ENCODE peak calls at places on chromosomes 1 and 21, in six cellular contexts. One of them, this sample, is unnamed.

GRCh38 chr1:77313491-77313890 is 31.7 kb downstream of the AK5 start:
- ATAC-seq in upper lobe of left lung: peak; percentile 44
- ATAC-seq in GM12878: peak; percentile 89
- ATAC-seq in K562: peak; percentile 94
- ATAC-seq in HepG2: peak; percentile 100
- ATAC-seq in A549: peak; percentile 91
- ATAC-seq in this sample: no peak

GRCh38 chr1:155329980-155330598 is 9.4 kb downstream of the RUSC1 start:
- ATAC-seq in GM12878: no peak
- ATAC-seq in HepG2: no peak
- ATAC-seq in A549: no peak
- ATAC-seq in K562: no peak
- ATAC-seq in upper lobe of left lung: no peak
- ATAC-seq in this sample: no peak

GRCh38 chr1:7576946-7577657 is 194.0 kb upstream of the VAMP3 start:
- ATAC-seq in HepG2: peak; percentile 55
- ATAC-seq in GM12878: no peak
- ATAC-seq in A549: peak; percentile 63
- ATAC-seq in K562: peak; percentile 82
- ATAC-seq in upper lobe of left lung: no peak
- ATAC-seq in this sample: no peak

GRCh38 chr1:184677344-184677743 is 77.3 kb downstream of the EDEM3 start:
- ATAC-seq in upper lobe of left lung: no peak
- ATAC-seq in HepG2: no peak
- ATAC-seq in K562: no peak
- ATAC-seq in A549: no peak
- ATAC-seq in GM12878: no peak
- ATAC-seq in this sample: no peak

GRCh38 chr1:31556481-31557006 is 19.8 kb upstream of the TINAGL1 start:
- ATAC-seq in HepG2: no peak
- ATAC-seq in A549: no peak
- ATAC-seq in K562: no peak
- ATAC-seq in upper lobe of left lung: no peak
- ATAC-seq in GM12878: peak; percentile 52
- ATAC-seq in this sample: no peak

GRCh38 chr1:86706018-86706417 is 1.6 kb downstream of the SH3GLB1 start:
- ATAC-seq in HepG2: no peak
- ATAC-seq in GM12878: no peak
- ATAC-seq in K562: no peak
- ATAC-seq in upper lobe of left lung: no peak
- ATAC-seq in A549: no peak
- ATAC-seq in this sample: no peak

GRCh38 chr21:29145837-29146453 is 15.5 kb downstream of the MAP3K7CL start:
- ATAC-seq in K562: no peak
- ATAC-seq in HepG2: no peak
- ATAC-seq in A549: no peak
- ATAC-seq in GM12878: no peak
- ATAC-seq in upper lobe of left lung: no peak
- ATAC-seq in this sample: peak; percentile 67

GRCh38 chr1:9842781-9843575 is 19.2 kb upstream of the CLSTN1 start:
- ATAC-seq in HepG2: peak; percentile 40
- ATAC-seq in upper lobe of left lung: no peak
- ATAC-seq in A549: no peak
- ATAC-seq in K562: no peak
- ATAC-seq in GM12878: no peak
- ATAC-seq in this sample: no peak

GRCh38 chr1:8681317-8681650 is 136.2 kb downstream of the RERE start:
- ATAC-seq in K562: no peak
- ATAC-seq in HepG2: peak; percentile 75
- ATAC-seq in A549: no peak
- ATAC-seq in upper lobe of left lung: no peak
- ATAC-seq in GM12878: peak; percentile 53
- ATAC-seq in this sample: no peak

GRCh38 chr1:172417552-172417951 is 2.9 kb upstream of the C1orf105 start:
- ATAC-seq in upper lobe of left lung: no peak
- ATAC-seq in GM12878: no peak
- ATAC-seq in A549: no peak
- ATAC-seq in HepG2: no peak
- ATAC-seq in K562: no peak
- ATAC-seq in this sample: no peak

GRCh38 chr1:23692308-23692871 is 784 bp downstream of the RPL11 start:
- ATAC-seq in HepG2: no peak
- ATAC-seq in upper lobe of left lung: no peak
- ATAC-seq in GM12878: peak; percentile 11
- ATAC-seq in K562: peak; percentile 33
- ATAC-seq in A549: peak; percentile 7
- ATAC-seq in this sample: no peak

GRCh38 chr1:160117709-160118183 is 2.2 kb downstream of the ATP1A2 start:
- ATAC-seq in GM12878: no peak
- ATAC-seq in upper lobe of left lung: peak; percentile 49
- ATAC-seq in HepG2: no peak
- ATAC-seq in A549: peak; percentile 41
- ATAC-seq in K562: no peak
- ATAC-seq in this sample: peak; percentile 72

GRCh38 chr1:6783956-6784559 is 1.2 kb upstream of the CAMTA1 start:
- ATAC-seq in HepG2: peak; percentile 4
- ATAC-seq in K562: peak; percentile 1
- ATAC-seq in GM12878: peak; percentile 0
- ATAC-seq in upper lobe of left lung: peak; percentile 7
- ATAC-seq in A549: peak; percentile 2
- ATAC-seq in this sample: peak; percentile 1

GRCh38 chr1:72564749-72565148 is 282.4 kb upstream of the NEGR1 start:
- ATAC-seq in GM12878: no peak
- ATAC-seq in HepG2: no peak
- ATAC-seq in A549: no peak
- ATAC-seq in upper lobe of left lung: no peak
- ATAC-seq in K562: no peak
- ATAC-seq in this sample: no peak

GRCh38 chr1:247531937-247532336 is 4.3 kb downstream of the OR2C3 start:
- ATAC-seq in HepG2: peak; percentile 40
- ATAC-seq in A549: no peak
- ATAC-seq in GM12878: no peak
- ATAC-seq in upper lobe of left lung: no peak
- ATAC-seq in K562: peak; percentile 80
- ATAC-seq in this sample: no peak

DNA sequence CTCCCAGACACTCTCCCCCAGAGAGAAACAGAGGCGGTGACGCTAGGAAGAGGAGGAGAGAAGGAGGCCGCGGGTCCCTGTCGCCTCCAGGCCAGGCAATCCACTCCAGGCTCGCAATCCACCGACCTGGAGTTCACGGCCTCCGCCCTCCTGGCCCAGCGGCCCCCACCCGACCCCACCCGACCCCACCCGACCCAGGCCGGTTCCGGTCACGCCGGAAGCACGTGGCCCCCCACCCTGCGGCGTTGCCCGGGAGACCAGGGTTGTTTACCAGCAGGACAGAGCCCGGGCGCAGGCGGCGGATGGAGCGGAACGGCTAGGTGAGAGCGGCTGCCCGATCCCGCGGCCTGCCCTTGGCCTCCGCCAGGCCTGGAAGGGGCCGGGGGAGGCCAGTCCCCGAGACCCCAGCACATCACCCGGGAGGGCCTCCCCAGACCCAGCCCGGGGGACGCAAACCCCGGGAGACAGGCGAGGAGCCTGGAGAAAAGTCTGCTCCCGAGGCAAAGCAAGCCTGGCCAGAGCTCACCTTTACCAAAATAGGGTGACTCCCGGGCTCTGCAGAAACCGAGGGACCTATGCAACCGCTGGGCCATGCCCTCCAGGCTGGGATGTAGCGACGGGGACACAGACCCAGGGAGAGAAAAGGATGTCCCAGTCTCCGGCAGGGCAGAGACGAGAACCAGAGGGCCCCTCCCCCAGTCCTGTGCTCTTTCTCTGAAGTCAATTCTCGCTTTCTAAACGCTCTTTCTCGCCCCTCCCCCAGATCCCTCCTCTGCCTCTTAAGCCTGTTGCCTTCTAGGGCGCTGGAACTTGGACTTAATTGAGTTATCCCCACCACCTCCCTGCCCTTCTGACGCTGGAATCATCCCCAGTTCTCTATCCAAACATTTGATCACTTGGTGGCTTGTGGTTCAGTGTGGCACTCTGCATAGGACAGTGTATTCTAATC is at the start of the genes PLA2G2C and UBXN10:
- ATAC-seq in GM12878: peak; percentile 71
- ATAC-seq in A549: no peak
- ATAC-seq in upper lobe of left lung: peak; percentile 81
- ATAC-seq in HepG2: peak; percentile 69
- ATAC-seq in K562: peak; percentile 84
- ATAC-seq in this sample: peak; percentile 81
- H3K4me3 ChIP-seq in GM12878: peak within 1 kb of the TSS; percentile 60
- H3K4me3 ChIP-seq in A549: no peak within 1 kb of the TSS
- H3K4me3 ChIP-seq in upper lobe of left lung: peak within 1 kb of the TSS; percentile 61
- H3K4me3 ChIP-seq in HepG2: peak within 1 kb of the TSS; percentile 51
- H3K4me3 ChIP-seq in K562: peak within 1 kb of the TSS; percentile 74
- H3K4me3 ChIP-seq in this sample: peak within 1 kb of the TSS; percentile 80

DNA sequence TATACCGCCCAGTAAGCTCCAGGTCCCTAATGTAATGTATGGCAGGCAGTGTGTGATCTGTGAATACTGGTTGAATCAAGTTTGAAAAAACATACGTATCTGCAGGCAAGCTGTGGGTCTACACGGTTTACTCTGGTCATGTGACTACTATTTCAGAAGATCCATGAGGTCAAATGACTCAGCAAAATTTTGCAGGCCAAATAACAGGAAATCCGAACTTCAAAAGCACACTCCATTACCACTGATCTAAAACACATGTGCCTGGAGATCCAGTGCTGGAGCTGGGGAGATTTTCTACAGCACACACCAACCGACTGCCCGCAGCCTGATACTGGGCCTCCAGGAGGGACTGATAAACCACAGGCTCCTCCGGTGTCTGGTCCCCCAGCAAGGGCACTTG is 64.5 kb upstream of the SLC44A3 start:
- ATAC-seq in K562: peak; percentile 69
- ATAC-seq in GM12878: no peak
- ATAC-seq in upper lobe of left lung: peak; percentile 87
- ATAC-seq in HepG2: peak; percentile 65
- ATAC-seq in A549: no peak
- ATAC-seq in this sample: peak; percentile 77
- TF ChIP-seq EP300 in K562: no peak
- TF ChIP-seq EP300 in GM12878: no peak
- TF ChIP-seq EP300 in upper lobe of left lung: no peak
- TF ChIP-seq EP300 in HepG2: no peak
- TF ChIP-seq EP300 in A549: no peak
- TF ChIP-seq EP300 in this sample: no peak

DNA sequence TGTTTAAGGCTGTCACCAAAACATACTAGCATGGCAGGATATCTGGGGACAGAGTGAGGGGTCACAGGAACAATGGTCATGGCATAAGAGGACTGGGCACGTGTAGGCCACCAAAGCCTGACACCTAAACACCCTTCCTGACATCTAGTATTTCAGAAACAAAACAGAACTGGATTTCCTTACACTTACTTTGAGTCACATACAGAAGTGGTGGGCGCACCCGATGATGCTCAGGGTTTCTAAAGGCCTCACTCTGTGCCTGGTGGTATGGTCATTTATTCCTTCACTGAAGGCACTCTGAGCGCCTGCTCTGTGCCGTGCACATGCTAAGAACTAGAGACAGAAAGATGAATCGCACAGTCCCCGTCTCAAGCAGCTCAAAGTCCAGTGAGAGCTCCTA is 2.0 kb downstream of the ABCB10 start:
- ATAC-seq in upper lobe of left lung: no peak
- ATAC-seq in HepG2: no peak
- ATAC-seq in A549: no peak
- ATAC-seq in K562: no peak
- ATAC-seq in GM12878: no peak
- ATAC-seq in this sample: no peak
- H3K4me3 ChIP-seq in upper lobe of left lung: no peak overlapping the region
- H3K4me3 ChIP-seq in HepG2: peak overlapping the region; percentile 90
- H3K4me3 ChIP-seq in A549: no peak overlapping the region
- H3K4me3 ChIP-seq in K562: peak overlapping the region; percentile 79
- H3K4me3 ChIP-seq in GM12878: peak overlapping the region; percentile 66
- H3K4me3 ChIP-seq in this sample: peak overlapping the region; percentile 97

GRCh38 chr1:54199765-54200518 is at the start of the genes CYB5RL and MRPL37:
- ATAC-seq in K562: peak; percentile 96
- ATAC-seq in upper lobe of left lung: peak; percentile 98
- ATAC-seq in HepG2: peak; percentile 96
- ATAC-seq in GM12878: peak; percentile 98
- ATAC-seq in A549: peak; percentile 99
- ATAC-seq in this sample: peak; percentile 99
- TF ChIP-seq EP300 in K562: no peak
- TF ChIP-seq EP300 in upper lobe of left lung: no peak
- TF ChIP-seq EP300 in HepG2: no peak
- TF ChIP-seq EP300 in GM12878: no peak
- TF ChIP-seq EP300 in A549: no peak
- TF ChIP-seq EP300 in this sample: no peak